ENCODE peak calls at places on chromosomes 13 and 19, in ten cellular contexts. E, X, N, V, Q, U, O, M, Y and L are unnamed samples.
A peak's percentile ranks its signal among the peaks of the same experiment; 100 is the strongest.

GRCh38 chr13:95477187-95477586 is 75.3 kb upstream of the CLDN10 start:
- DNase-seq in E (no peak), X (no peak), N (no peak), V (no peak), Q (no peak), U (no peak), O (no peak), M (no peak), Y (no peak), L (no peak)

GRCh38 chr13:44879452-44880058 is 109.7 kb downstream of the NUFIP1 start:
- DNase-seq in E (peak; percentile 55), X (peak; percentile 50), N (no peak), V (peak; percentile 54), Q (no peak), U (no peak), O (no peak), M (no peak), Y (no peak), L (no peak)

GRCh38 chr13:51326782-51327181 is 12.7 kb upstream of the SERPINE3 start:
- DNase-seq in E (no peak), X (no peak), N (no peak), V (no peak), Q (no peak), U (no peak), O (no peak), M (no peak), Y (no peak), L (no peak)

GRCh38 chr19:29549105-29550070 is 23.6 kb downstream of the VSTM2B start:
- DNase-seq in E (no peak), X (no peak), N (no peak), V (no peak), Q (peak; percentile 7), U (no peak), O (no peak), M (no peak), Y (no peak), L (no peak)

GRCh38 chr19:46202872-46203860 is 26.4 kb upstream of the IGFL1 start:
- DNase-seq in E (no peak), X (no peak), N (no peak), V (no peak), Q (no peak), U (no peak), O (no peak), M (no peak), Y (no peak), L (no peak)

GRCh38 chr13:107864543-107865460 is 350.5 kb downstream of the LIG4 start:
- DNase-seq in E (peak; percentile 34), X (peak; percentile 56), N (no peak), V (peak; percentile 39), Q (no peak), U (peak; percentile 14), O (peak; percentile 35), M (no peak), Y (no peak), L (no peak)

GRCh38 chr19:11849264-11849615 is 714 bp downstream of the ZNF439 start:
- DNase-seq in E (no peak), X (no peak), N (no peak), V (no peak), Q (no peak), U (no peak), O (no peak), M (no peak), Y (no peak), L (no peak)

GRCh38 chr13:23748591-23748990 is 140.6 kb downstream of the MIPEP start:
- DNase-seq in E (no peak), X (no peak), N (peak; percentile 63), V (no peak), Q (no peak), U (no peak), O (peak; percentile 26), M (no peak), Y (no peak), L (no peak)

GRCh38 chr19:6273701-6274601 is 5.8 kb downstream of the MLLT1 start:
- DNase-seq in E (peak; percentile 77), X (peak; percentile 80), N (peak; percentile 97), V (peak; percentile 52), Q (peak; percentile 94), U (peak; percentile 85), O (no peak), M (peak; percentile 84), Y (peak; percentile 86), L (peak; percentile 71)

GRCh38 chr13:21661097-21661496 is 9.8 kb upstream of the FGF9 start:
- DNase-seq in E (no peak), X (no peak), N (no peak), V (no peak), Q (no peak), U (no peak), O (no peak), M (no peak), Y (no peak), L (no peak)

GRCh38 chr19:55251296-55252081 is 7.3 kb downstream of the PPP6R1 start:
- DNase-seq in E (peak; percentile 41), X (peak; percentile 14), N (no peak), V (peak; percentile 58), Q (no peak), U (no peak), O (no peak), M (no peak), Y (no peak), L (no peak)

GRCh38 chr13:34435338-34435737 is 506.7 kb upstream of the NBEA start:
- DNase-seq in E (peak; percentile 12), X (peak; percentile 56), N (no peak), V (no peak), Q (no peak), U (no peak), O (no peak), M (no peak), Y (no peak), L (no peak)

GRCh38 chr19:30864460-30865215 is 484.6 kb downstream of the TSHZ3 start:
- DNase-seq in E (no peak), X (no peak), N (no peak), V (no peak), Q (no peak), U (no peak), O (no peak), M (no peak), Y (no peak), L (no peak)

GRCh38 chr19:47161876-47162489 is 31.3 kb downstream of the SAE1 start:
- DNase-seq in E (no peak), X (no peak), N (no peak), V (no peak), Q (no peak), U (no peak), O (no peak), M (no peak), Y (no peak), L (no peak)

DNA sequence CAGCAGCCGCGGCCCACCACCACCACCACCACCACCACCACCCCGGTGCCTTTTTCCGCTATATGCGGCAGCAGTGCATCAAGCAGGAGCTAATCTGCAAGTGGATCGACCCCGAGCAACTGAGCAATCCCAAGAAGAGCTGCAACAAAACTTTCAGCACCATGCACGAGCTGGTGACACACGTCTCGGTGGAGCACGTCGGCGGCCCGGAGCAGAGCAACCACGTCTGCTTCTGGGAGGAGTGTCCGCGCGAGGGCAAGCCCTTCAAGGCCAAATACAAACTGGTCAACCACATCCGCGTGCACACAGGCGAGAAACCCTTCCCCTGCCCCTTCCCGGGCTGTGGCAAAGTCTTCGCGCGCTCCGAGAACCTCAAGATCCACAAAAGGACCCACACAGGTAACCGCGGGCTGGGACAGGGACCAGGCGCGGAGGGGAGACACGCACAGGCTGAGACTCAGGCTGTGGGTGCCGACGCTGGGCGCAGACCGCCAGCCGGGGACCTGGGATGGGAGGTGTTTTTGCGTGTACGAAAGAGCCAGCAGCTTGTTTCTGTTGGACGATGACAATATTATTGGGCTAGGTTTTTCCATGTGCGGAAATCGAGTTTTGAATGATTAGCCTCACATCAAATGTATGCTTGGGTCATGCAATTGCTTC is 1.3 kb downstream of the ZIC2 start:
- DNase-seq in E (no peak), X (no peak), N (peak; percentile 48), V (no peak), Q (no peak), U (no peak), O (no peak), M (no peak), Y (no peak), L (no peak)
- TF ChIP-seq CTCF in E (no peak), X (no peak), N (no peak), V (no peak), Q (no peak), U (no peak), O (no peak), M (no peak), Y (no peak), L (no peak)

GRCh38 chr13:97268772-97269171 is 46.6 kb downstream of the MBNL2 start:
- DNase-seq in E (no peak), X (no peak), N (no peak), V (no peak), Q (no peak), U (no peak), O (peak; percentile 20), M (no peak), Y (no peak), L (no peak)
- TF ChIP-seq CTCF in E (no peak), X (peak; percentile 36), N (no peak), V (no peak), Q (no peak), U (no peak), O (no peak), M (peak; percentile 20), Y (no peak), L (no peak)

DNA sequence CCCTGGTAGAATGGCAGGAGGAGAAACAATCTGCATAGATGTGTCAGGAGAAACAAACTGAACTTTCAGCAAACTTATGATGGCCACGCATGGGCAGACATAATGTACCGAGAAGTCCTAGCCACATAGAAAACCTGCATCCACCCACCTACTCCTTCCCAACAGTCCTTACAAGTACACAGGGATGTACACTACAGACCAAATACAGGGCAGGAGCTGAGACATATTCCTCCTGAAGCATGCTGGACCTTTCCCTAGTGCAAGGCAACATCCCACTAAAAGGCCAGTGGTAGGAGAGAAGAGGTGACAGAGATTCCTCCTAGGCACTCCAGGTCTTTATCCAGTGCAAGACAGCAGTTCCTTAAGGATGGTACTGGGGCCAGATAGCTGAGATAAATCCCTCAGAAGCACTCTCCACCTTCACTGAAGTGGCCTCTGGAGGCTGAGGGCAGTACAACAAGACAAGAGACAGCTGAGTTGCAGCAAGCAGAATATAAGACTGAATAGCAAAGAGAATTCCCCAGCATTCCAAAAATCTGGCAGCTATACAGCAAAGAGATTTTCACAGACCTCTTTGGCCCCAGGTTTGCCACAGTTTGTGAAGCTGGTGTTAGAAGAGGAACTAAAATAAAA is 18.3 kb downstream of the VWA8 start:
- DNase-seq in E (peak; percentile 39), X (peak; percentile 63), N (peak; percentile 16), V (no peak), Q (no peak), U (no peak), O (peak; percentile 42), M (no peak), Y (peak; percentile 6), L (no peak)
- TF ChIP-seq CTCF in E (peak; percentile 36), X (peak; percentile 76), N (no peak), V (no peak), Q (no peak), U (peak; percentile 18), O (no peak), M (peak; percentile 34), Y (no peak), L (no peak)

DNA sequence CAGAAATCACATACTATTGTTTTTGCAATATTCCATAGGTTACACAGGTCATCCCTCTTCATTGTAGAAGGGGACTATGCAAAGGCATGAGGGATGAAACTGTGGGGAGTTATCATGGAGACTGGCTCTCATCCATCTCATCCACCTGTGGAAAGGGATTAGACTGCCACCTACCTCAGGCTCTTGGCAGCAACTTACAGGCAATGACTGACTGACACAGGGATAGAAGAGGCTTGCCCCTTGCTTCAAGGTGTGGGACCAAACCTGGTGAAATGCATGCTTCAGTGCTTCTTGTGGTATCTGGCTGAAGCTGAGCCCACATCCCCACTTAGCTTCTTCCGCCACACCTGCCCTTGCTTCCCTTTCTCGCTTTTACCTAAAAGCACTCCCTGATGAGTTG is 341.3 kb downstream of the GPC5 start:
- DNase-seq in E (no peak), X (no peak), N (no peak), V (no peak), Q (no peak), U (no peak), O (no peak), M (no peak), Y (no peak), L (no peak)
- TF ChIP-seq CTCF in E (no peak), X (no peak), N (peak; percentile 29), V (no peak), Q (no peak), U (no peak), O (no peak), M (no peak), Y (no peak), L (no peak)